ENCODE peak calls at places on chromosomes 12 and 14, in six cellular contexts. M is right lobe of liver; I is T-helper 9 cell; C is stimulated activated CD4-positive, alpha-beta T cell treated with anti-CD3 and anti-CD28 coated beads, Interleukin-4, amount 100 ng/mL, for 1 hour; S is CD4-positive, alpha-beta memory T cell; W is NCI-H2107. B is an unnamed sample.

GRCh38 chr12:28144059-28144458 is 46.2 kb upstream of the CCDC91 start:
- DNase-seq in S (no peak), C (no peak), W (no peak), I (no peak), M (no peak), B (no peak)

GRCh38 chr14:79064200-79064599 is 894.0 kb downstream of the NRXN3 start:
- DNase-seq in M (no peak), C (no peak), W (no peak), I (no peak), S (no peak), B (no peak)

GRCh38 chr12:88419794-88420193 is 160.5 kb downstream of the KITLG start:
- DNase-seq in M (no peak), C (no peak), S (no peak), W (no peak), I (no peak), B (no peak)

GRCh38 chr12:88993655-88994054 is 358.6 kb downstream of the DUSP6 start:
- DNase-seq in S (no peak), I (no peak), C (no peak), W (peak; percentile 18), M (no peak), B (no peak)

GRCh38 chr12:51886021-51886710 is 1.7 kb upstream of the ANKRD33 start:
- DNase-seq in S (peak; percentile 41), M (peak; percentile 68), C (peak; percentile 28), I (no peak), W (no peak), B (peak; percentile 41)

GRCh38 chr12:93378373-93379310 is 917 bp downstream of the NUDT4 start:
- DNase-seq in C (peak; percentile 57), M (peak; percentile 57), I (peak; percentile 44), S (peak; percentile 70), W (no peak), B (no peak)

GRCh38 chr12:93344876-93345275 is 32.8 kb upstream of the NUDT4 start:
- DNase-seq in S (no peak), C (no peak), I (no peak), M (no peak), W (no peak), B (no peak)

GRCh38 chr12:132529899-132530298 is 39.9 kb downstream of the FBRSL1 start:
- DNase-seq in I (no peak), M (no peak), W (no peak), C (no peak), S (no peak), B (no peak)

GRCh38 chr14:26598672-26599131 is 869 bp upstream of the NOVA1 start:
- DNase-seq in S (no peak), W (no peak), M (no peak), C (no peak), I (no peak), B (no peak)

GRCh38 chr14:89947344-89947743 is 7.2 kb downstream of the EFCAB11 start:
- DNase-seq in S (no peak), C (no peak), M (no peak), W (no peak), I (no peak), B (no peak)

GRCh38 chr12:32051511-32052299 is 54.9 kb upstream of the BICD1 start:
- DNase-seq in C (no peak), M (no peak), S (no peak), I (no peak), W (no peak), B (no peak)

GRCh38 chr14:102922490-102923200 is at the start of gene AMN:
- DNase-seq in S (no peak), W (no peak), M (peak; percentile 76), I (no peak), C (no peak), B (no peak)

GRCh38 chr12:3718100-3718499 is 34.8 kb downstream of the CRACR2A start:
- DNase-seq in I (no peak), W (no peak), C (no peak), M (no peak), S (no peak), B (no peak)

GRCh38 chr14:47040490-47040889 is 388.9 kb upstream of the RPL10L start:
- DNase-seq in S (no peak), I (no peak), M (no peak), C (no peak), W (no peak), B (no peak)

GRCh38 chr14:89844508-89844907 is 110.0 kb downstream of the EFCAB11 start:
- DNase-seq in M (no peak), S (no peak), C (no peak), W (no peak), I (no peak), B (no peak)

GRCh38 chr12:38664661-38665269 is 240.6 kb downstream of the CPNE8 start:
- DNase-seq in M (no peak), I (no peak), C (no peak), S (no peak), W (no peak), B (no peak)